ENCODE peak calls at places on chromosomes 4 and X, in nine cellular contexts. Y is GM04504; Z is HuH-7.5; X is stimulated activated CD8-positive, alpha-beta memory T cell treated with anti-CD3 and anti-CD28 coated beads, Interleukin-7, amount 100 ng/mL, for 24 hours; T is ureter; S is aorta; L is M059J; A is activated CD4-positive, alpha-beta T cell treated with anti-CD3 and anti-CD28 coated beads, Interleukin-2, amount 50 U/mL, for 48 hours; U is A549. D is an unnamed sample.

GRCh38 chr4:62210521-62210920 is 1010.4 kb downstream of the ADGRL3 start:
- DNase-seq in Z (no peak), L (no peak), Y (no peak), A (no peak), T (no peak), X (no peak), U (no peak), S (no peak), D (no peak)

GRCh38 chr4:70533791-70534190 is 15.4 kb downstream of the AMTN start:
- DNase-seq in S (no peak), L (peak), A (no peak), T (no peak), Y (no peak), X (no peak), U (no peak), Z (no peak), D (no peak)

GRCh38 chrX:24242649-24243556 is 71.0 kb downstream of the SUPT20HL2 start:
- DNase-seq in T (peak), L (peak), Z (no peak), U (peak), X (no peak), Y (peak), S (no peak), A (no peak), D (no peak)

GRCh38 chrX:150258463-150259430 is 104.4 kb upstream of the MAMLD1 start:
- DNase-seq in Z (no peak), L (peak), U (no peak), Y (peak), T (no peak), S (no peak), X (no peak), A (no peak), D (no peak)

GRCh38 chr4:184064877-184065276 is 152.8 kb downstream of the ENPP6 start:
- DNase-seq in Z (peak), S (no peak), T (no peak), X (no peak), Y (no peak), U (no peak), L (no peak), A (no peak), D (no peak)

GRCh38 chrX:25049347-25049746 is 33.6 kb upstream of the ARX start:
- DNase-seq in U (peak), X (no peak), A (no peak), Z (no peak), T (no peak), Y (no peak), S (no peak), L (peak), D (no peak)

GRCh38 chr4:61079427-61079826 is 120.7 kb upstream of the ADGRL3 start:
- DNase-seq in A (no peak), Z (no peak), X (no peak), U (no peak), T (no peak), S (no peak), Y (no peak), L (no peak), D (no peak)

GRCh38 chr4:75722417-75722816 is 2.0 kb upstream of the USO1 start:
- DNase-seq in S (no peak), Z (no peak), A (no peak), T (no peak), X (no peak), Y (no peak), L (no peak), U (no peak), D (no peak)

GRCh38 chr4:82592639-82593038 is 30.9 kb upstream of the TMEM150C start:
- DNase-seq in S (no peak), U (no peak), Y (no peak), A (no peak), T (no peak), L (no peak), Z (no peak), X (no peak), D (no peak)

GRCh38 chr4:173013232-173013932 is 155.2 kb upstream of the GALNT7 start:
- DNase-seq in S (no peak), Z (no peak), L (peak), U (peak), Y (no peak), X (no peak), A (peak), T (no peak), D (peak)

GRCh38 chrX:108737754-108738153 is 1.4 kb upstream of the IRS4 start:
- DNase-seq in S (no peak), Z (no peak), T (no peak), U (no peak), L (no peak), X (no peak), Y (no peak), A (no peak), D (no peak)

GRCh38 chrX:28586891-28587635 is at the start of gene IL1RAPL1:
- DNase-seq in S (no peak), U (peak), Y (peak), A (no peak), Z (no peak), T (no peak), X (no peak), L (peak), D (no peak)

GRCh38 chr4:31360786-31361185 is 640.6 kb downstream of the PCDH7 start:
- DNase-seq in T (no peak), Z (no peak), Y (peak), X (no peak), A (no peak), U (no peak), L (no peak), S (no peak), D (no peak)

GRCh38 chr4:107519057-107519456 is 201.0 kb downstream of the PAPSS1 start:
- DNase-seq in S (no peak), U (peak), Y (peak), X (no peak), T (no peak), Z (peak), L (peak), A (no peak), D (no peak)

GRCh38 chr4:165684177-165684870 is 188.7 kb upstream of the TLL1 start:
- DNase-seq in Z (no peak), L (peak), S (no peak), Y (peak), U (no peak), A (no peak), X (no peak), T (no peak), D (no peak)

GRCh38 chrX:129596077-129596476 is 56.0 kb downstream of the OCRL start:
- DNase-seq in X (no peak), S (no peak), U (no peak), A (no peak), T (no peak), Z (no peak), Y (no peak), L (no peak), D (no peak)

GRCh38 chr4:127631420-127631819 is 1.3 kb upstream of the INTU start:
- DNase-seq in X (no peak), L (no peak), T (no peak), A (no peak), S (no peak), U (no peak), Y (no peak), Z (no peak), D (no peak)

GRCh38 chrX:124015721-124016120 is 54.2 kb downstream of the STAG2 start:
- DNase-seq in X (no peak), L (no peak), T (no peak), U (no peak), S (no peak), Y (no peak), A (no peak), Z (no peak), D (no peak)

GRCh38 chrX:103157511-103158316 is 57.2 kb upstream of the BEX4 start:
- DNase-seq in U (peak), T (no peak), Y (no peak), L (peak), S (no peak), X (no peak), Z (no peak), A (peak), D (peak)

GRCh38 chrX:155718964-155719586 is 106.3 kb upstream of the TMLHE start:
- DNase-seq in X (no peak), T (no peak), Y (no peak), U (no peak), A (no peak), S (no peak), L (peak), Z (no peak), D (no peak)

GRCh38 chrX:153875391-153876111 is 10.4 kb downstream of the L1CAM start:
- DNase-seq in S (peak), U (no peak), Y (no peak), X (peak), Z (peak), L (no peak), T (peak), A (peak), D (no peak)

GRCh38 chrX:94813541-94813940 is 1139.5 kb downstream of the FAM133A start:
- DNase-seq in X (no peak), L (no peak), Z (no peak), A (no peak), T (no peak), U (no peak), Y (no peak), S (no peak), D (no peak)

GRCh38 chrX:96979766-96980165 is 96.1 kb downstream of the RPA4 start:
- DNase-seq in X (no peak), T (no peak), L (no peak), S (no peak), U (no peak), Y (no peak), A (no peak), Z (no peak), D (no peak)

GRCh38 chr4:86653237-86653865 is 59.2 kb downstream of the PTPN13 start:
- DNase-seq in L (no peak), T (no peak), Y (no peak), U (peak), S (no peak), A (peak), X (no peak), Z (no peak), D (no peak)

GRCh38 chr4:9703391-9703790 is 78.0 kb upstream of the DRD5 start:
- DNase-seq in U (peak), T (peak), X (peak), S (no peak), L (peak), A (peak), Z (no peak), Y (no peak), D (peak)

GRCh38 chrX:152635941-152636340 is 1.8 kb upstream of the GABRQ start:
- DNase-seq in L (peak), T (peak), S (no peak), Y (peak), X (no peak), U (peak), Z (peak), A (no peak), D (peak)

GRCh38 chr4:146634825-146635224 is 3.9 kb upstream of the POU4F2 start:
- DNase-seq in A (no peak), Y (no peak), Z (no peak), T (no peak), U (no peak), S (no peak), X (no peak), L (no peak), D (no peak)

GRCh38 chr4:139940600-139940999 is 213.4 kb downstream of the MAML3 start:
- DNase-seq in L (no peak), A (no peak), T (no peak), S (no peak), X (no peak), Y (no peak), U (no peak), Z (no peak), D (no peak)

GRCh38 chr4:152009046-152009445 is 248.2 kb upstream of the GATB start:
- DNase-seq in X (no peak), Z (no peak), L (no peak), A (no peak), U (no peak), S (no peak), Y (no peak), T (no peak), D (no peak)